ENCODE peak calls at places on chromosomes 3 and 15, in seven cellular contexts. L is activated T-helper 9 cell treated with anti-CD3 and anti-CD28 coated beads, Interleukin-2, amount 50 U/mL, for 16 hours; O is heart left ventricle; U is NCI-H2081; R is cardiac muscle cell; C is HuH-7; Z is NCI-H1105. W is an unnamed sample.

GRCh38 chr15:41825145-41825544 is 2.7 kb upstream of the JMJD7 start:
- DNase-seq in L (no peak), O (no peak), U (no peak), R (no peak), C (no peak), Z (no peak), W (no peak)

GRCh38 chr15:47824185-47824584 is 106.9 kb downstream of the SEMA6D start:
- DNase-seq in L (no peak), O (no peak), U (no peak), R (no peak), C (no peak), Z (no peak), W (peak; percentile 27)

GRCh38 chr3:53194218-53195065 is 33.4 kb downstream of the PRKCD start:
- DNase-seq in L (no peak), O (peak; percentile 50), U (no peak), R (peak; percentile 78), C (no peak), Z (peak; percentile 9), W (no peak)

GRCh38 chr15:70503073-70503745 is 260.1 kb downstream of the UACA start:
- DNase-seq in L (no peak), O (no peak), U (no peak), R (no peak), C (no peak), Z (no peak), W (no peak)

GRCh38 chr3:1082024-1082633 is 10.7 kb upstream of the CNTN6 start:
- DNase-seq in L (no peak), O (no peak), U (no peak), R (peak; percentile 48), C (peak; percentile 17), Z (no peak), W (peak; percentile 56)

GRCh38 chr15:35290301-35290721 is 205.2 kb upstream of the NANOGP8 start:
- DNase-seq in L (no peak), O (no peak), U (no peak), R (no peak), C (no peak), Z (no peak), W (peak; percentile 60)

GRCh38 chr15:39961051-39961450 is 27.1 kb downstream of the EIF2AK4 start:
- DNase-seq in L (no peak), O (no peak), U (no peak), R (no peak), C (no peak), Z (no peak), W (no peak)

GRCh38 chr15:32870240-32871033 is 152.6 kb downstream of the GREM1 start:
- DNase-seq in L (peak; percentile 18), O (no peak), U (no peak), R (peak; percentile 95), C (no peak), Z (no peak), W (no peak)

GRCh38 chr15:69824075-69824876 is 273.4 kb downstream of the TLE3 start:
- DNase-seq in L (no peak), O (no peak), U (no peak), R (no peak), C (no peak), Z (no peak), W (peak; percentile 37)

GRCh38 chr15:68674975-68675374 is 96.2 kb downstream of the CORO2B start:
- DNase-seq in L (no peak), O (no peak), U (no peak), R (peak; percentile 32), C (no peak), Z (no peak), W (no peak)

GRCh38 chr15:61530769-61531168 is 301.7 kb upstream of the RORA start:
- DNase-seq in L (no peak), O (no peak), U (no peak), R (peak; percentile 10), C (no peak), Z (no peak), W (peak; percentile 36)

GRCh38 chr3:32366638-32367368 is 24.9 kb upstream of the CMTM7 start:
- DNase-seq in L (no peak), O (no peak), U (no peak), R (no peak), C (no peak), Z (no peak), W (no peak)

GRCh38 chr3:195909294-195909644 is 918 bp upstream of the TNK2 start:
- DNase-seq in L (no peak), O (no peak), U (no peak), R (no peak), C (peak; percentile 58), Z (peak; percentile 65), W (peak; percentile 56)